ENCODE peak calls at places on chromosome 4, in eight cellular contexts. One of them, this sample, is unnamed.

GRCh38 chr4:132238697-132239096 is 910.4 kb upstream of the PCDH10 start:
- DNase-seq in NCI-H187 treated with DMSO at 0.1 percent for 48 hours: no peak
- DNase-seq in IMR-90: no peak
- DNase-seq in breast epithelium: no peak
- DNase-seq in AG09319: no peak
- DNase-seq in posterior vena cava: no peak
- DNase-seq in T-helper 2 cell: no peak
- DNase-seq in posterior cingulate gyrus: no peak
- DNase-seq in this sample: no peak

GRCh38 chr4:168880811-168881595 is 129.1 kb downstream of the CBR4 start:
- DNase-seq in NCI-H187 treated with DMSO at 0.1 percent for 48 hours: no peak
- DNase-seq in IMR-90: no peak
- DNase-seq in breast epithelium: peak
- DNase-seq in AG09319: no peak
- DNase-seq in posterior vena cava: no peak
- DNase-seq in T-helper 2 cell: no peak
- DNase-seq in posterior cingulate gyrus: no peak
- DNase-seq in this sample: no peak

GRCh38 chr4:69038582-69038981 is 57.7 kb upstream of the UGT2B7 start:
- DNase-seq in NCI-H187 treated with DMSO at 0.1 percent for 48 hours: no peak
- DNase-seq in IMR-90: peak
- DNase-seq in breast epithelium: no peak
- DNase-seq in AG09319: no peak
- DNase-seq in posterior vena cava: no peak
- DNase-seq in T-helper 2 cell: no peak
- DNase-seq in posterior cingulate gyrus: no peak
- DNase-seq in this sample: no peak

GRCh38 chr4:37243061-37243460 is 1.5 kb upstream of the NWD2 start:
- DNase-seq in NCI-H187 treated with DMSO at 0.1 percent for 48 hours: no peak
- DNase-seq in IMR-90: no peak
- DNase-seq in breast epithelium: no peak
- DNase-seq in AG09319: no peak
- DNase-seq in posterior vena cava: peak
- DNase-seq in T-helper 2 cell: no peak
- DNase-seq in posterior cingulate gyrus: peak
- DNase-seq in this sample: no peak

GRCh38 chr4:142414336-142414945 is 431.7 kb downstream of the INPP4B start:
- DNase-seq in NCI-H187 treated with DMSO at 0.1 percent for 48 hours: no peak
- DNase-seq in IMR-90: no peak
- DNase-seq in breast epithelium: no peak
- DNase-seq in AG09319: no peak
- DNase-seq in posterior vena cava: no peak
- DNase-seq in T-helper 2 cell: no peak
- DNase-seq in posterior cingulate gyrus: no peak
- DNase-seq in this sample: no peak

GRCh38 chr4:41009411-41009810 is 204.9 kb downstream of the APBB2 start:
- DNase-seq in NCI-H187 treated with DMSO at 0.1 percent for 48 hours: no peak
- DNase-seq in IMR-90: peak
- DNase-seq in breast epithelium: no peak
- DNase-seq in AG09319: no peak
- DNase-seq in posterior vena cava: no peak
- DNase-seq in T-helper 2 cell: no peak
- DNase-seq in posterior cingulate gyrus: no peak
- DNase-seq in this sample: no peak

GRCh38 chr4:54909964-54910363 is 215.4 kb downstream of the KDR start:
- DNase-seq in NCI-H187 treated with DMSO at 0.1 percent for 48 hours: no peak
- DNase-seq in IMR-90: no peak
- DNase-seq in breast epithelium: no peak
- DNase-seq in AG09319: no peak
- DNase-seq in posterior vena cava: no peak
- DNase-seq in T-helper 2 cell: no peak
- DNase-seq in posterior cingulate gyrus: no peak
- DNase-seq in this sample: peak

GRCh38 chr4:186074189-186074588 is 5.2 kb downstream of the TLR3 start:
- DNase-seq in NCI-H187 treated with DMSO at 0.1 percent for 48 hours: peak
- DNase-seq in IMR-90: no peak
- DNase-seq in breast epithelium: no peak
- DNase-seq in AG09319: no peak
- DNase-seq in posterior vena cava: no peak
- DNase-seq in T-helper 2 cell: no peak
- DNase-seq in posterior cingulate gyrus: no peak
- DNase-seq in this sample: no peak

GRCh38 chr4:150976478-150977118 is 38.5 kb downstream of the LRBA start:
- DNase-seq in NCI-H187 treated with DMSO at 0.1 percent for 48 hours: no peak
- DNase-seq in IMR-90: no peak
- DNase-seq in breast epithelium: no peak
- DNase-seq in AG09319: no peak
- DNase-seq in posterior vena cava: no peak
- DNase-seq in T-helper 2 cell: no peak
- DNase-seq in posterior cingulate gyrus: no peak
- DNase-seq in this sample: no peak

GRCh38 chr4:69934150-69934549 is 3.3 kb downstream of the CSN1S1 start:
- DNase-seq in NCI-H187 treated with DMSO at 0.1 percent for 48 hours: no peak
- DNase-seq in IMR-90: no peak
- DNase-seq in breast epithelium: no peak
- DNase-seq in AG09319: no peak
- DNase-seq in posterior vena cava: no peak
- DNase-seq in T-helper 2 cell: no peak
- DNase-seq in posterior cingulate gyrus: no peak
- DNase-seq in this sample: no peak

GRCh38 chr4:126890994-126891393 is 741.8 kb upstream of the INTU start:
- DNase-seq in NCI-H187 treated with DMSO at 0.1 percent for 48 hours: no peak
- DNase-seq in IMR-90: peak
- DNase-seq in breast epithelium: no peak
- DNase-seq in AG09319: no peak
- DNase-seq in posterior vena cava: no peak
- DNase-seq in T-helper 2 cell: no peak
- DNase-seq in posterior cingulate gyrus: no peak
- DNase-seq in this sample: no peak

GRCh38 chr4:73701116-73701515 is 39.3 kb upstream of the CXCL8 start:
- DNase-seq in NCI-H187 treated with DMSO at 0.1 percent for 48 hours: no peak
- DNase-seq in IMR-90: peak
- DNase-seq in breast epithelium: no peak
- DNase-seq in AG09319: no peak
- DNase-seq in posterior vena cava: no peak
- DNase-seq in T-helper 2 cell: no peak
- DNase-seq in posterior cingulate gyrus: no peak
- DNase-seq in this sample: no peak

This sample was measured in esophagus muscularis mucosa.